ENCODE peak calls at places on chromosomes 7 and 10, in six cellular contexts. V is colonic mucosa; N is activated CD8-positive, alpha-beta memory T cell treated with anti-CD3 and anti-CD28 coated beads for 48 hours; W is amygdala; B is uterus; S is tibial artery. D is an unnamed sample.

GRCh38 chr7:132709971-132710567 is 133.8 kb upstream of the PLXNA4 start:
- DNase-seq in N (no peak), B (no peak), S (no peak), V (no peak), W (no peak), D (peak; percentile 32)

GRCh38 chr7:158581440-158582088 is 6.1 kb downstream of the PTPRN2 start:
- DNase-seq in S (no peak), V (peak; percentile 70), N (no peak), W (no peak), B (no peak), D (peak; percentile 76)

GRCh38 chr10:84159076-84159475 is 14.5 kb upstream of the GPR15LG start:
- DNase-seq in N (no peak), S (no peak), W (no peak), V (peak; percentile 45), B (no peak), D (no peak)

GRCh38 chr7:5425507-5426225 is 2.0 kb upstream of the TNRC18 start:
- DNase-seq in N (no peak), V (peak; percentile 74), W (peak; percentile 82), B (peak; percentile 81), S (peak; percentile 87), D (peak; percentile 65)

GRCh38 chr7:64893401-64893800 is 9.7 kb upstream of the ZNF273 start:
- DNase-seq in V (no peak), W (no peak), N (no peak), B (no peak), S (no peak), D (no peak)

GRCh38 chr10:1954339-1954738 is 217.0 kb upstream of the ADARB2 start:
- DNase-seq in W (no peak), V (no peak), B (no peak), N (no peak), S (no peak), D (no peak)

GRCh38 chr7:4207011-4207410 is 475.1 kb upstream of the FOXK1 start:
- DNase-seq in V (no peak), B (no peak), S (no peak), W (no peak), N (no peak), D (no peak)

GRCh38 chr7:137717811-137718271 is 128.9 kb downstream of the DGKI start:
- DNase-seq in V (no peak), W (no peak), N (no peak), B (no peak), S (no peak), D (no peak)

GRCh38 chr7:47322731-47323130 is 259.2 kb downstream of the TNS3 start:
- DNase-seq in S (no peak), B (no peak), V (no peak), W (no peak), N (no peak), D (no peak)

GRCh38 chr10:132407846-132408278 is 10.9 kb downstream of the PWWP2B start:
- DNase-seq in S (no peak), V (peak; percentile 94), N (no peak), B (peak; percentile 61), W (no peak), D (peak; percentile 95)

GRCh38 chr7:34155225-34155908 is 250.0 kb downstream of the BMPER start:
- DNase-seq in B (peak; percentile 51), S (peak; percentile 78), V (no peak), N (no peak), W (no peak), D (no peak)

GRCh38 chr7:30206466-30206865 is 71.7 kb downstream of the MTURN start:
- DNase-seq in S (no peak), B (no peak), W (no peak), V (no peak), N (no peak), D (no peak)

GRCh38 chr7:95907337-95907736 is 135.0 kb downstream of the DYNC1I1 start:
- DNase-seq in B (no peak), V (no peak), S (no peak), N (no peak), W (no peak), D (no peak)

GRCh38 chr10:114402871-114403544 is 1.3 kb downstream of the AFAP1L2 start:
- DNase-seq in N (no peak), S (no peak), W (no peak), V (no peak), B (no peak), D (no peak)

GRCh38 chr10:131435760-131436448 is 124.4 kb upstream of the TCERG1L start:
- DNase-seq in S (no peak), B (no peak), W (no peak), N (no peak), V (no peak), D (no peak)

GRCh38 chr10:84654671-84655070 is 326.3 kb downstream of the CCSER2 start:
- DNase-seq in W (no peak), V (no peak), N (no peak), S (no peak), B (no peak), D (no peak)

GRCh38 chr10:18616337-18616736 is 35.0 kb downstream of the NSUN6 start:
- DNase-seq in S (no peak), N (no peak), V (no peak), B (no peak), W (no peak), D (no peak)

GRCh38 chr7:100221767-100222444 is 2.2 kb downstream of the PVRIG start:
- DNase-seq in S (no peak), N (no peak), B (no peak), V (no peak), W (no peak), D (no peak)

GRCh38 chr10:35412336-35412735 is 76.0 kb downstream of the CCNY start:
- DNase-seq in N (no peak), S (no peak), V (no peak), W (no peak), B (peak; percentile 14), D (no peak)

GRCh38 chr7:104240400-104240799 is 32.6 kb upstream of the ORC5 start:
- DNase-seq in W (no peak), N (no peak), B (no peak), V (no peak), S (no peak), D (no peak)

GRCh38 chr7:145082366-145083240 is 246.8 kb upstream of the TPK1 start:
- DNase-seq in W (no peak), N (no peak), S (no peak), B (no peak), V (no peak), D (no peak)

GRCh38 chr7:19619122-19619521 is 89.7 kb downstream of the POLR1F start:
- DNase-seq in S (no peak), N (no peak), B (no peak), V (no peak), W (no peak), D (no peak)

GRCh38 chr10:51397695-51398094 is 301.7 kb downstream of the CSTF2T start:
- DNase-seq in N (no peak), S (peak; percentile 86), B (peak; percentile 58), W (no peak), V (peak; percentile 82), D (peak; percentile 89)

GRCh38 chr7:65731562-65732035 is 141.3 kb upstream of the VKORC1L1 start:
- DNase-seq in V (no peak), N (no peak), B (no peak), S (no peak), W (no peak), D (peak; percentile 37)

GRCh38 chr10:52653510-52653909 is 119.1 kb downstream of the MBL2 start:
- DNase-seq in N (no peak), B (no peak), V (no peak), S (no peak), W (peak; percentile 29), D (no peak)

GRCh38 chr7:94656925-94657731 is 1.2 kb upstream of the SGCE start:
- DNase-seq in S (no peak), N (no peak), B (no peak), V (peak; percentile 24), W (no peak), D (no peak)

GRCh38 chr10:3077506-3077905 is 10.2 kb downstream of the PFKP start:
- DNase-seq in B (no peak), N (no peak), S (no peak), V (no peak), W (no peak), D (no peak)

GRCh38 chr10:789831-790701 is 100.6 kb upstream of the DIP2C start:
- DNase-seq in S (peak; percentile 46), W (no peak), B (no peak), N (no peak), V (no peak), D (peak; percentile 49)

GRCh38 chr10:102152545-102152890 is 329 bp downstream of the NOLC1 start:
- DNase-seq in V (no peak), N (no peak), B (no peak), S (no peak), W (peak; percentile 50), D (no peak)

GRCh38 chr7:79420464-79420863 is 33.0 kb downstream of the MAGI2 start:
- DNase-seq in B (no peak), V (no peak), S (no peak), N (no peak), W (no peak), D (no peak)

GRCh38 chr10:99775850-99776249 is 6.6 kb upstream of the ABCC2 start:
- DNase-seq in W (no peak), N (no peak), V (no peak), S (no peak), B (no peak), D (no peak)

GRCh38 chr10:4825868-4826787 is at the start of gene AKR1E2:
- DNase-seq in V (peak; percentile 84), S (peak; percentile 93), N (peak; percentile 36), W (peak; percentile 63), B (peak; percentile 80), D (peak; percentile 84)

GRCh38 chr10:26334932-26335573 is 103.1 kb upstream of the APBB1IP start:
- DNase-seq in B (peak; percentile 25), N (peak; percentile 17), V (peak; percentile 45), S (no peak), W (no peak), D (peak; percentile 61)

GRCh38 chr7:131620673-131621609 is 64.5 kb upstream of the PODXL start:
- DNase-seq in N (no peak), B (no peak), V (no peak), S (no peak), W (no peak), D (no peak)

GRCh38 chr10:58641708-58642107 is 129.0 kb downstream of the BICC1 start:
- DNase-seq in V (no peak), W (no peak), S (no peak), B (no peak), N (no peak), D (no peak)

GRCh38 chr7:76054129-76055120 is 6.5 kb downstream of the MDH2 start:
- DNase-seq in V (no peak), N (no peak), B (no peak), S (no peak), W (no peak), D (no peak)